ENCODE peak calls at places on chromosomes 12 and 14, in eight cellular contexts. K is iris pigment epithelial cell; S is effector memory CD4-positive, alpha-beta T cell; W is transverse colon; G is IMR-90; D is HCEC 1CT; M is hepatocyte; T is T1000. N is an unnamed sample.

GRCh38 chr12:51925400-51926063 is 18.2 kb downstream of the ACVRL1 start:
- DNase-seq in G (no peak), M (no peak), D (no peak), T (no peak), S (no peak), K (no peak), W (no peak), N (no peak)

GRCh38 chr12:70648191-70648590 is 11.0 kb upstream of the PTPRB start:
- DNase-seq in D (peak), S (no peak), M (no peak), W (no peak), K (peak), G (peak), T (no peak), N (peak)

GRCh38 chr14:65940056-65940735 is 527.7 kb downstream of the FUT8 start:
- DNase-seq in S (no peak), M (peak), W (no peak), D (no peak), T (no peak), G (no peak), K (no peak), N (no peak)

GRCh38 chr14:91417134-91417982 is at the start of gene CCDC88C:
- DNase-seq in D (no peak), S (peak), G (no peak), M (peak), W (peak), K (peak), T (peak), N (no peak)

GRCh38 chr12:9794484-9795063 is 32.7 kb upstream of the KLRF1 start:
- DNase-seq in K (peak), S (no peak), G (no peak), T (no peak), M (no peak), D (no peak), W (no peak), N (no peak)

GRCh38 chr12:51942501-51943000 is 8.9 kb upstream of the ACVR1B start:
- DNase-seq in S (no peak), W (no peak), K (no peak), T (no peak), M (no peak), G (no peak), D (no peak), N (no peak)

GRCh38 chr14:40447032-40447431 is 1014.8 kb upstream of the FBXO33 start:
- DNase-seq in D (no peak), W (no peak), G (no peak), K (no peak), M (no peak), S (no peak), T (no peak), N (no peak)

GRCh38 chr12:56785141-56785865 is 22.2 kb downstream of the HSD17B6 start:
- DNase-seq in M (no peak), S (no peak), T (no peak), W (no peak), G (no peak), K (no peak), D (no peak), N (no peak)

GRCh38 chr14:64919618-64920017 is 5.4 kb downstream of the CHURC1 start:
- DNase-seq in W (no peak), K (no peak), M (no peak), D (no peak), G (no peak), T (no peak), S (no peak), N (no peak)

N was measured in SJSA1.